ENCODE peak calls at places on chromosome 11, in eight cellular contexts. One of them, this sample, is unnamed. For H3K79me2, the result is how much of the 10 kb centered on the place peaks cover.

GRCh38 chr11:93908689-93909088 is 58.3 kb upstream of the VSTM5 start:
- DNase-seq in OCI-LY7: no peak
- DNase-seq in MM.1S: no peak
- DNase-seq in GM23338: peak
- DNase-seq in hepatocyte: no peak
- DNase-seq in neural progenitor cell: no peak
- DNase-seq in SK-N-SH: no peak
- DNase-seq in HCT116: no peak
- DNase-seq in this sample: peak

GRCh38 chr11:27395556-27396258 is 32.7 kb upstream of the CCDC34 start:
- DNase-seq in MM.1S: no peak
- DNase-seq in HCT116: no peak
- DNase-seq in GM23338: peak
- DNase-seq in OCI-LY7: no peak
- DNase-seq in hepatocyte: peak
- DNase-seq in SK-N-SH: no peak
- DNase-seq in neural progenitor cell: peak
- DNase-seq in this sample: peak

GRCh38 chr11:71301046-71301857 is 48.9 kb upstream of the SHANK2 start:
- DNase-seq in GM23338: no peak
- DNase-seq in SK-N-SH: no peak
- DNase-seq in HCT116: no peak
- DNase-seq in OCI-LY7: no peak
- DNase-seq in hepatocyte: no peak
- DNase-seq in MM.1S: no peak
- DNase-seq in neural progenitor cell: no peak
- DNase-seq in this sample: no peak

GRCh38 chr11:12127206-12127898 is 17.0 kb downstream of the MICAL2 start:
- DNase-seq in GM23338: no peak
- DNase-seq in hepatocyte: no peak
- DNase-seq in OCI-LY7: no peak
- DNase-seq in SK-N-SH: no peak
- DNase-seq in MM.1S: no peak
- DNase-seq in neural progenitor cell: no peak
- DNase-seq in HCT116: no peak
- DNase-seq in this sample: no peak

GRCh38 chr11:93034031-93034430 is 64.6 kb downstream of the MTNR1B start:
- DNase-seq in hepatocyte: peak
- DNase-seq in SK-N-SH: no peak
- DNase-seq in neural progenitor cell: no peak
- DNase-seq in OCI-LY7: no peak
- DNase-seq in GM23338: no peak
- DNase-seq in HCT116: no peak
- DNase-seq in MM.1S: no peak
- DNase-seq in this sample: no peak

GRCh38 chr11:65215441-65216076 is 33.8 kb downstream of the CAPN1 start:
- DNase-seq in hepatocyte: no peak
- DNase-seq in SK-N-SH: no peak
- DNase-seq in GM23338: no peak
- DNase-seq in MM.1S: no peak
- DNase-seq in OCI-LY7: no peak
- DNase-seq in neural progenitor cell: no peak
- DNase-seq in HCT116: no peak
- DNase-seq in this sample: no peak

GRCh38 chr11:23206736-23207336 is 346.6 kb upstream of the CCDC179 start:
- DNase-seq in hepatocyte: no peak
- DNase-seq in SK-N-SH: no peak
- DNase-seq in OCI-LY7: no peak
- DNase-seq in HCT116: no peak
- DNase-seq in MM.1S: no peak
- DNase-seq in GM23338: no peak
- DNase-seq in neural progenitor cell: no peak
- DNase-seq in this sample: peak

GRCh38 chr11:65445101-65445603 is 22.6 kb downstream of the NEAT1 start:
- DNase-seq in neural progenitor cell: no peak
- DNase-seq in HCT116: no peak
- DNase-seq in SK-N-SH: no peak
- DNase-seq in OCI-LY7: no peak
- DNase-seq in hepatocyte: no peak
- DNase-seq in GM23338: no peak
- DNase-seq in MM.1S: no peak
- DNase-seq in this sample: peak

GRCh38 chr11:9758676-9759518 is 95.0 kb downstream of the SWAP70 start:
- DNase-seq in neural progenitor cell: peak
- DNase-seq in GM23338: peak
- DNase-seq in OCI-LY7: peak
- DNase-seq in hepatocyte: peak
- DNase-seq in HCT116: peak
- DNase-seq in SK-N-SH: peak
- DNase-seq in MM.1S: peak
- DNase-seq in this sample: peak

GRCh38 chr11:9756878-9757277 is 93.0 kb downstream of the SWAP70 start:
- DNase-seq in MM.1S: no peak
- DNase-seq in OCI-LY7: no peak
- DNase-seq in neural progenitor cell: no peak
- DNase-seq in SK-N-SH: no peak
- DNase-seq in HCT116: no peak
- DNase-seq in GM23338: no peak
- DNase-seq in hepatocyte: no peak
- DNase-seq in this sample: no peak

GRCh38 chr11:9759519-9760179 is 95.8 kb downstream of the SWAP70 start:
- DNase-seq in HCT116: peak
- DNase-seq in SK-N-SH: peak
- DNase-seq in hepatocyte: peak
- DNase-seq in neural progenitor cell: no peak
- DNase-seq in OCI-LY7: peak
- DNase-seq in GM23338: no peak
- DNase-seq in MM.1S: no peak
- DNase-seq in this sample: peak

GRCh38 chr11:9756461-9756860 is 92.6 kb downstream of the SWAP70 start:
- DNase-seq in neural progenitor cell: no peak
- DNase-seq in MM.1S: no peak
- DNase-seq in SK-N-SH: no peak
- DNase-seq in OCI-LY7: peak
- DNase-seq in hepatocyte: no peak
- DNase-seq in GM23338: no peak
- DNase-seq in HCT116: no peak
- DNase-seq in this sample: peak

DNA sequence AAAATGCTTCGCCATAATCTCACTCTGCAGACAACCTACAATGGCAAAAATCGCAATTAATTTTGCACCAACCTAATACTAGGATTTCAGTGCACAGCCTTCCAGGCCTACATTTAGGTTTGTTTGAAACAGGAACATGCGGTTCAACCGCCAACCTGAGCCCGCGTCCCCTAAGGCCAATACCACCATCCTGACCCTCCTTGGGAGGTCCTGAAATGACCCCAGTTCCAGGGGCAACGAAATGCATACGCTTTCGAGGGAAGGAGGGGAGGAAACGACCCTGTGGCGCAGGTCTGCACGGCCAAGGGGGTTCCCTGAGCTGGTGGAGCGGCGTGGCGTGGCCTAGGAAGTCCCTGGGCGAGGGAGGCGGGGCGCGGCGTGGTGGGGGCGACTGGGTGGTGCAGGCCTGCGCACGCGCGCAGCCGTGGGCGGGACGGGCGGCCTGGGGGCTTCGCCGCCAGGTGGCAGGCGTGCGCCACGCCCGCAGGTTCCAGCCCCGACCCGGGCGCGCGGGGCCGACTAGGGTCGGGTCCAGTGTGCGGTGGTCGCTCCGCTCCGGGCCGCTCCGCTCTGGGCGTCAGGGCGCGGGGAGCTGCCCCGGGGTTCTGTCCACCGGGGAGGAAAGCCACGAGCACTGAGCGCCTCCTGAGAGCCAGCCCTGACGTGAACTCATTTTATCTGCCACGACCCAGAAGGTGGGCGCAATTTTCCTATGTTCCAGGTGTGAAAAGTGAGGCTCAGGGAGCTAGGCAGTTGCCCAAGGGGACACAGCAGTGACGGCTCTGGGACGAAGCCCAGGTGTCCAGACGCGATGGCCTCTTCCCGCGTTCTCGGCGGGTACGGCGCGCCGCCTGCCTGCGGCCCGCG is 94.2 kb downstream of the SWAP70 start:
- DNase-seq in MM.1S: peak
- DNase-seq in HCT116: peak
- DNase-seq in GM23338: peak
- DNase-seq in SK-N-SH: peak
- DNase-seq in neural progenitor cell: peak
- DNase-seq in hepatocyte: peak
- DNase-seq in OCI-LY7: peak
- DNase-seq in this sample: peak
- TF ChIP-seq CTCF in MM.1S: peak
- TF ChIP-seq CTCF in HCT116: no peak
- TF ChIP-seq CTCF in GM23338: peak
- TF ChIP-seq CTCF in SK-N-SH: peak
- TF ChIP-seq CTCF in neural progenitor cell: peak
- TF ChIP-seq CTCF in hepatocyte: peak
- TF ChIP-seq CTCF in OCI-LY7: peak
- TF ChIP-seq CTCF in this sample: peak

DNA sequence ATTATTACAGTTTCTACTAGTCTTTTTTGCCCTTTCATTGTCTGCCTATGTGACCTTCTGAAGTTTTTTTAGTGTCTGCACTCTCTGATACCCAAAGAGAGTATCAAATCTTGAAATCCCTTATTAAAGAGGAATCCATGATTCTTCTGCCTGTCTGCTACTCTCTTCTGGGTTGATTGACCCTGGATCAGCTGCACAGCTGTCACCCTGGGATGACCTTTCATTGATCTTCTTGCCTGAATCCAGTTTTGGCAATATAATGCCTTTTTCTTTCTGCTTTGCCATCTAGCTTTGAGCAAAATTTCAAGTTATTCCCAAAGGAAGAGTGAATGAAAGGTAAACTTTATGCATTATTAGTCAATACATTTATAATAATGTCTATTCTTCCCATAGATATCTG is 32.6 kb downstream of the NCAM1 start:
- DNase-seq in OCI-LY7: no peak
- DNase-seq in GM23338: no peak
- DNase-seq in neural progenitor cell: no peak
- DNase-seq in hepatocyte: no peak
- DNase-seq in HCT116: no peak
- DNase-seq in SK-N-SH: no peak
- DNase-seq in MM.1S: no peak
- DNase-seq in this sample: no peak
- H3K79me2 ChIP-seq in OCI-LY7: under half
- H3K79me2 ChIP-seq in GM23338: under half
- H3K79me2 ChIP-seq in neural progenitor cell: under half
- H3K79me2 ChIP-seq in hepatocyte: under half
- H3K79me2 ChIP-seq in HCT116: under half
- H3K79me2 ChIP-seq in SK-N-SH: under half
- H3K79me2 ChIP-seq in MM.1S: under half
- H3K79me2 ChIP-seq in this sample: under half

GRCh38 chr11:118689852-118690552 is 10.6 kb upstream of the TREH start:
- DNase-seq in neural progenitor cell: peak
- DNase-seq in GM23338: peak
- DNase-seq in HCT116: peak
- DNase-seq in MM.1S: peak
- DNase-seq in OCI-LY7: peak
- DNase-seq in hepatocyte: peak
- DNase-seq in SK-N-SH: peak
- DNase-seq in this sample: peak

GRCh38 chr11:118690553-118691304 is 11.3 kb upstream of the TREH start:
- DNase-seq in OCI-LY7: no peak
- DNase-seq in GM23338: no peak
- DNase-seq in SK-N-SH: no peak
- DNase-seq in neural progenitor cell: no peak
- DNase-seq in MM.1S: peak
- DNase-seq in hepatocyte: no peak
- DNase-seq in HCT116: no peak
- DNase-seq in this sample: no peak

GRCh38 chr11:118694771-118695170 is 15.3 kb upstream of the TREH start:
- DNase-seq in MM.1S: no peak
- DNase-seq in HCT116: no peak
- DNase-seq in GM23338: no peak
- DNase-seq in OCI-LY7: no peak
- DNase-seq in SK-N-SH: no peak
- DNase-seq in hepatocyte: no peak
- DNase-seq in neural progenitor cell: no peak
- DNase-seq in this sample: no peak

GRCh38 chr11:118694185-118694584 is 14.7 kb upstream of the TREH start:
- DNase-seq in HCT116: no peak
- DNase-seq in hepatocyte: no peak
- DNase-seq in GM23338: no peak
- DNase-seq in neural progenitor cell: no peak
- DNase-seq in SK-N-SH: no peak
- DNase-seq in OCI-LY7: no peak
- DNase-seq in MM.1S: no peak
- DNase-seq in this sample: no peak

GRCh38 chr11:118691926-118692830 is 12.7 kb upstream of the TREH start:
- DNase-seq in OCI-LY7: no peak
- DNase-seq in neural progenitor cell: no peak
- DNase-seq in SK-N-SH: no peak
- DNase-seq in GM23338: no peak
- DNase-seq in hepatocyte: no peak
- DNase-seq in MM.1S: peak
- DNase-seq in HCT116: no peak
- DNase-seq in this sample: peak
- TF ChIP-seq EZH2phosphoT487 in OCI-LY7: no peak
- TF ChIP-seq EZH2phosphoT487 in neural progenitor cell: no peak
- TF ChIP-seq EZH2phosphoT487 in SK-N-SH: no peak
- TF ChIP-seq EZH2phosphoT487 in GM23338: no peak
- TF ChIP-seq EZH2phosphoT487 in hepatocyte: no peak
- TF ChIP-seq EZH2phosphoT487 in MM.1S: no peak
- TF ChIP-seq EZH2phosphoT487 in HCT116: no peak
- TF ChIP-seq EZH2phosphoT487 in this sample: no peak

GRCh38 chr11:67482275-67482735 is 521 bp upstream of the AIP start:
- DNase-seq in SK-N-SH: no peak
- DNase-seq in GM23338: no peak
- DNase-seq in hepatocyte: no peak
- DNase-seq in HCT116: no peak
- DNase-seq in neural progenitor cell: no peak
- DNase-seq in OCI-LY7: no peak
- DNase-seq in MM.1S: no peak
- DNase-seq in this sample: no peak

GRCh38 chr11:67483498-67483798 is 622 bp downstream of the AIP start:
- DNase-seq in MM.1S: no peak
- DNase-seq in OCI-LY7: no peak
- DNase-seq in SK-N-SH: no peak
- DNase-seq in GM23338: no peak
- DNase-seq in HCT116: no peak
- DNase-seq in hepatocyte: no peak
- DNase-seq in neural progenitor cell: no peak
- DNase-seq in this sample: no peak

GRCh38 chr11:67484847-67485311 is 2.1 kb downstream of the AIP start:
- DNase-seq in SK-N-SH: no peak
- DNase-seq in hepatocyte: no peak
- DNase-seq in HCT116: no peak
- DNase-seq in OCI-LY7: peak
- DNase-seq in MM.1S: no peak
- DNase-seq in GM23338: no peak
- DNase-seq in neural progenitor cell: no peak
- DNase-seq in this sample: no peak

GRCh38 chr11:67483901-67484665 is 1.3 kb downstream of the AIP start:
- DNase-seq in SK-N-SH: no peak
- DNase-seq in GM23338: no peak
- DNase-seq in MM.1S: no peak
- DNase-seq in neural progenitor cell: no peak
- DNase-seq in hepatocyte: no peak
- DNase-seq in OCI-LY7: peak
- DNase-seq in HCT116: no peak
- DNase-seq in this sample: no peak

DNA sequence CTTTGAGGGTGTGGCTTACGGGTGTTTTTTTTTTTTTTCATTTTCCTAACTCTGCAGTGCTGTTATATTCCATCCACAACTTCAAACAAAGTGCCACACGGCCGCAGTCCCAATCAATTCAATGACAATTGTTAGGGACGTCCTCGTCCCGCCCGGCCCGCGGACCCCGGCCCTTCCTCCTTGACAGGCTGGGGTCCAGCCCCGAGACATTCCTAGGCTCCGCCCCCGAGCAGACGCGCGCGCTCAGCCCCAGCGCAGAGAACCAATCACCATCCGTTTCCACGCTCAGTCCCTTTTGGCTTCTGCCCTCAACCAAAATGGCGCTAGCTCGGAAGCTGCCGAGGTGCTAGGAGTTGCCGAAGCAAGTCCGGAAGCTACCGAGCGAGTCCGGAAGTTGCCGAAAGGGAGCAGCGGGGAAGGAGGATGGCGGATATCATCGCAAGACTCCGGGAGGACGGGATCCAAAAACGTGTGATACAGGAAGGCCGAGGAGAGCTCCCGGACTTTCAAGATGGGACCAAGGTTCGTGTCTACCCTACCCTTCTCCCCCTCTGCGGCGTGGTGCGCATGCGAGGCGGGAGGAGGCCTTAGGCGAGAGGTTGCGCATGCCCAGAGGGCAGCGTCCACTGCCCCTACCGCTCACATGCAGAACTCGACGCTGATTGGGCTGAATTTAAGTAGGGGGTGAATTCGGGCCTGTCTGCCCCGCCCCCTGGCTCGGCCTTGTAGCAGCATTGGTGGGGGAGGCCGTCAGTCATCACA is at the start of gene AIP:
- DNase-seq in GM23338: peak
- DNase-seq in hepatocyte: peak
- DNase-seq in HCT116: peak
- DNase-seq in OCI-LY7: peak
- DNase-seq in MM.1S: peak
- DNase-seq in SK-N-SH: peak
- DNase-seq in neural progenitor cell: peak
- DNase-seq in this sample: peak
- TF ChIP-seq CTCF in GM23338: no peak
- TF ChIP-seq CTCF in hepatocyte: no peak
- TF ChIP-seq CTCF in HCT116: no peak
- TF ChIP-seq CTCF in OCI-LY7: no peak
- TF ChIP-seq CTCF in MM.1S: no peak
- TF ChIP-seq CTCF in SK-N-SH: no peak
- TF ChIP-seq CTCF in neural progenitor cell: no peak
- TF ChIP-seq CTCF in this sample: no peak

This sample was measured in PC-3.